ENCODE peak calls at places on chromosome 6, in seven cellular contexts. U is A549, T is HCT116, N is GM23338, V is K562, B is SK-N-SH, P is HepG2. J is an unnamed sample.

GRCh38 chr6:106442351-106442750 is 81.8 kb downstream of the CRYBG1 start:
- DNase-seq in V (no peak), U (no peak), P (no peak), B (no peak), N (no peak), T (no peak), J (no peak)

GRCh38 chr6:13709698-13710551 is 1.7 kb downstream of the RANBP9 start:
- DNase-seq in P (peak), N (peak), U (no peak), V (peak), T (no peak), B (peak), J (no peak)

GRCh38 chr6:138692058-138692977 is 81.3 kb upstream of the CCDC28A start:
- DNase-seq in P (peak), N (peak), T (no peak), V (peak), B (peak), U (peak), J (peak)

GRCh38 chr6:149065658-149066556 is 251.6 kb upstream of the TAB2 start:
- DNase-seq in T (no peak), U (no peak), V (no peak), B (no peak), N (no peak), P (no peak), J (peak)

GRCh38 chr6:149210376-149210775 is 107.1 kb upstream of the TAB2 start:
- DNase-seq in U (no peak), T (no peak), P (no peak), N (no peak), V (no peak), B (no peak), J (no peak)

GRCh38 chr6:5205877-5206840 is 54.6 kb downstream of the LYRM4 start:
- DNase-seq in U (no peak), T (no peak), N (no peak), V (no peak), B (peak), P (peak), J (peak)

GRCh38 chr6:48775157-48775556 is 664.2 kb upstream of the PTCHD4 start:
- DNase-seq in V (no peak), T (no peak), B (no peak), P (no peak), N (no peak), U (no peak), J (no peak)

GRCh38 chr6:40620546-40620945 is 33.4 kb upstream of the LRFN2 start:
- DNase-seq in P (no peak), B (no peak), T (no peak), V (no peak), N (no peak), U (no peak), J (no peak)

GRCh38 chr6:24658573-24659511 is 7.9 kb downstream of the TDP2 start:
- DNase-seq in N (peak), U (peak), P (no peak), B (no peak), V (no peak), T (no peak), J (no peak)

GRCh38 chr6:138972226-138972665 is 15.8 kb downstream of the REPS1 start:
- DNase-seq in B (peak), N (no peak), P (no peak), T (no peak), U (no peak), V (no peak), J (no peak)

GRCh38 chr6:4644962-4645361 is 131.2 kb upstream of the CDYL start:
- DNase-seq in P (no peak), U (no peak), N (no peak), B (no peak), V (no peak), T (no peak), J (no peak)

GRCh38 chr6:126112171-126112632 is 125.9 kb downstream of the TRMT11 start:
- DNase-seq in V (no peak), T (no peak), P (no peak), B (no peak), N (no peak), U (no peak), J (no peak)

GRCh38 chr6:140346461-140346860 is 972.0 kb upstream of the CITED2 start:
- DNase-seq in P (no peak), U (no peak), B (no peak), N (no peak), T (no peak), V (no peak), J (no peak)

GRCh38 chr6:167721291-167721690 is 105.4 kb upstream of the AFDN start:
- DNase-seq in B (no peak), T (no peak), U (no peak), V (no peak), P (no peak), N (no peak), J (no peak)

GRCh38 chr6:20217900-20218299 is 5.6 kb upstream of the MBOAT1 start:
- DNase-seq in V (no peak), N (no peak), P (no peak), B (no peak), T (no peak), U (no peak), J (no peak)

GRCh38 chr6:151289399-151290007 is 49.7 kb downstream of the AKAP12 start:
- DNase-seq in P (no peak), B (no peak), T (no peak), V (no peak), U (no peak), N (no peak), J (peak)

GRCh38 chr6:5398530-5398929 is 137.2 kb downstream of the FARS2 start:
- DNase-seq in N (peak), T (peak), V (peak), P (peak), B (peak), U (peak), J (no peak)

GRCh38 chr6:52640916-52641315 is 30.0 kb upstream of the TMEM14A start:
- DNase-seq in P (no peak), V (no peak), T (no peak), B (no peak), U (no peak), N (no peak), J (no peak)

GRCh38 chr6:161507375-161507774 is 233.5 kb upstream of the AGPAT4 start:
- DNase-seq in U (no peak), B (no peak), T (no peak), V (no peak), P (no peak), N (no peak), J (no peak)

GRCh38 chr6:31175961-31176360 is 5.5 kb upstream of the POU5F1 start:
- DNase-seq in T (no peak), U (no peak), V (peak), N (no peak), P (no peak), B (no peak), J (no peak)
- TF ChIP-seq REST in T (no peak), U (no peak), V (no peak), N (no peak), P (no peak), B (no peak), J (no peak)

GRCh38 chr6:128053109-128053508 is 152.3 kb upstream of the THEMIS start:
- DNase-seq in V (no peak), T (no peak), B (no peak), U (no peak), P (no peak), N (no peak), J (no peak)
- H3K4me3 ChIP-seq in V (no peak), T (no peak), B (no peak), U (no peak), P (no peak), N (no peak), J (no peak)

DNA sequence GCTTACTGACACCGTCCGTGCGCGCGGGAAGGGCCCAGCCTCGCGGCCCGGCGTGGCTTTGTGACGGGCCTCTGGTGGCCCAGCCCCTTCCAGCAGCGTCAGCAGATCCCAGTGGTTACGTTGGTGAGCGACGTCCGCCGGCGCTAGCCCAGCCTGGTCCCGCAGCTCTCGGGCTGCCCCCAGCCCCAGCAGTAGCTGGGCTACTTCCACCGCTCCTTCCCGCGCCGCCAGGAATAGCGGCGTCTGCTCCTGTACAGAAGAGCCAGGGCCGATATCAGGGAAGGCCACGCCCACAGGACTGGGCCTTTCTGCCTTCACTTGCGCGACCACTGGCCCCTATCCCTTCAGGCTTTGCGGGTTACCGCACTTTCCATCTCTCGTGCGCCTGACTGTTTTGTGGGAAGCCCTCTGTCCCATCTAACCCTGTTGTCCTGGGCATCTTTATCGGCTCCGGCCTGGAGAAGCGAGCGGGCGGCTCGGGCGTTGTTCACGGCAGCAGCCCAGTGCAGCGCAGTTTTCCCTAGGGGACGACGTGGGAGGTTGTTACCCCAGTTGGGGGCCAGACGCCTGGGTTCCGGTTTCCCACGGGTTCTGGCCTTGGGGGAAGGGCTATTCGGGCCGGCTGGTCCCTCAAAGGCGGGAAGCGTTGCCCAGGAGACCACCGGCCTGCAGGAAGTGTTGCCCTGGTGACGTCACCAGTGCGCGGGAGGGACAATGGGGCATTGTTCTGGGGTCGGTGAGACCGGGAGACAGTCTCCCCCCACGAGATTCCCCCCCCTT is 3.6 kb upstream of the GPSM3 start:
- DNase-seq in T (peak), P (peak), B (peak), V (peak), N (peak), U (peak), J (peak)
- TF ChIP-seq REST in T (no peak), P (no peak), B (peak), V (no peak), N (no peak), U (peak), J (no peak)

GRCh38 chr6:23114812-23115504 is 545.6 kb downstream of the HDGFL1 start:
- DNase-seq in P (no peak), V (no peak), N (no peak), T (no peak), U (no peak), B (no peak), J (no peak)

GRCh38 chr6:23106951-23107350 is 537.6 kb downstream of the HDGFL1 start:
- DNase-seq in U (no peak), P (no peak), T (no peak), N (no peak), B (no peak), V (no peak), J (no peak)

GRCh38 chr6:23111984-23112383 is 542.6 kb downstream of the HDGFL1 start:
- DNase-seq in V (no peak), U (no peak), T (no peak), N (no peak), P (no peak), B (no peak), J (no peak)
- H3K4me3 ChIP-seq in V (no peak), U (no peak), T (no peak), N (no peak), P (no peak), B (no peak), J (no peak)

GRCh38 chr6:71321344-71321743 is 32.7 kb downstream of the OGFRL1 start:
- DNase-seq in T (no peak), N (no peak), B (no peak), P (no peak), V (no peak), U (no peak), J (no peak)
- TF ChIP-seq REST in T (no peak), N (no peak), B (no peak), P (no peak), V (no peak), U (no peak), J (no peak)

GRCh38 chr6:26322645-26323482 is 42.1 kb upstream of the BTN3A2 start:
- DNase-seq in B (peak), U (no peak), P (peak), T (peak), N (peak), V (no peak), J (peak)
- H3K4me3 ChIP-seq in B (peak), U (peak), P (peak), T (peak), N (peak), V (peak), J (peak)

GRCh38 chr6:112443666-112444065 is 96.5 kb downstream of the RFPL4B start:
- DNase-seq in B (peak), U (no peak), V (no peak), P (no peak), T (no peak), N (no peak), J (no peak)
- TF ChIP-seq REST in B (no peak), U (no peak), V (no peak), P (no peak), T (no peak), N (no peak), J (no peak)

GRCh38 chr6:145017051-145017450 is 718.3 kb downstream of the EPM2A start:
- DNase-seq in V (no peak), N (no peak), B (no peak), P (no peak), U (no peak), T (no peak), J (no peak)

GRCh38 chr6:145018027-145018426 is 717.3 kb downstream of the EPM2A start:
- DNase-seq in U (no peak), P (no peak), V (no peak), T (no peak), B (no peak), N (no peak), J (no peak)

GRCh38 chr6:145012039-145012662 is 723.2 kb downstream of the EPM2A start:
- DNase-seq in U (no peak), V (no peak), N (no peak), P (no peak), B (no peak), T (no peak), J (no peak)

GRCh38 chr6:145017516-145017915 is 717.8 kb downstream of the EPM2A start:
- DNase-seq in U (no peak), B (no peak), P (no peak), N (no peak), V (no peak), T (no peak), J (no peak)

DNA sequence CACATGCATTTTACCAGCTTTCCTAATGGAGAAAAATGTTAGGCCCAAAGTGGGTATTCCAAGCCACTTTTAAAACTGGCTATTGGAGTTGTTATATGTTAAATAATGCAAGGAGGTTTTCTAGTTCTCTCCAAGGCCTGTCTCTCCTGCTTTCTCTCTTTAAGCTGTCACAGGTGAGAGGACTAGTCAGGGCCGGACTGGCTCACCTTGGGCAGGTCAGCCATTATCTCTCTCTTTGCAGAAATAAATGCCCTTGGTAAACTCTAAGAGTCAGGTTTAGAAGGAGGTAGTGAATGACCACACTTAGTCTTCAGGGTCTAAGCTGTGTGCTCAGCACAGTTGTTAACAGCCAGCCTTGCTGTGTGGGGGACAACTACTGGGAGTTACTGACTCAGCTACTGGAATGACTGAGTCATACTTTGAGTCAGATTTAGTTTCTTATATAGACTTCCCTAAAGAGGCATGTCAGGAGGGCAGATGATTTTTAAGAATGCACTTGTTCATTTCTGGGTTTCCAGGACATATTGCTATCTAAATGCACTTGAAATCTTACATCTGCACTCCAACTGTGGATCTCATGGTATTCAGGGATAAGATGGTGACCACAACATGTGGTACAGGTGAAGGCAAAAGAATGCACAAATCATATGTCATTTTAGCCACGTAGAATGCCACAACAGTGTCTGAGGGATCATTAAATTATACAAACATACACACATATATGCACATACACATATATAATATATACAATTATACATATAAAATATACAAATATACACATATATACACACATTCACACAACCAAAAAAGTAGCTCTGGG is 719.4 kb downstream of the EPM2A start:
- DNase-seq in P (no peak), N (no peak), T (peak), U (peak), V (no peak), B (no peak), J (peak)
- H3K4me3 ChIP-seq in P (no peak), N (no peak), T (no peak), U (no peak), V (no peak), B (no peak), J (no peak)

DNA sequence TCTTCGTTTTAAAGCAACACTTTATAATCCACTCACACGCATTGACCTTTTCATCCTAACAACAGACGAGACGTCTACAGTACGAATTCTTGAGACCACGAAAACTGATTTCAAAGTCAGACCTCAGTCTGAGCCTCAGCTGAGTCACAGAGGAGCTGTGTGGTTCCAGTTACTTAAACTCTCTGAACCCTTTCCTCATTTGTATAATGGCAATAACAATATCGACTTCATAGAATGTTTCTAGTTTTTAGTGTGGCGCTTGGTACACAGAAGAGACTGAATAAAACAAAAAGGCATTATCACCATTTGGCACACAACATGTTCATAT is 236.9 kb downstream of the ATXN1 start:
- DNase-seq in N (no peak), V (no peak), U (no peak), T (no peak), B (no peak), P (no peak), J (no peak)
- TF ChIP-seq REST in N (no peak), V (no peak), U (no peak), T (no peak), B (no peak), P (no peak), J (no peak)

DNA sequence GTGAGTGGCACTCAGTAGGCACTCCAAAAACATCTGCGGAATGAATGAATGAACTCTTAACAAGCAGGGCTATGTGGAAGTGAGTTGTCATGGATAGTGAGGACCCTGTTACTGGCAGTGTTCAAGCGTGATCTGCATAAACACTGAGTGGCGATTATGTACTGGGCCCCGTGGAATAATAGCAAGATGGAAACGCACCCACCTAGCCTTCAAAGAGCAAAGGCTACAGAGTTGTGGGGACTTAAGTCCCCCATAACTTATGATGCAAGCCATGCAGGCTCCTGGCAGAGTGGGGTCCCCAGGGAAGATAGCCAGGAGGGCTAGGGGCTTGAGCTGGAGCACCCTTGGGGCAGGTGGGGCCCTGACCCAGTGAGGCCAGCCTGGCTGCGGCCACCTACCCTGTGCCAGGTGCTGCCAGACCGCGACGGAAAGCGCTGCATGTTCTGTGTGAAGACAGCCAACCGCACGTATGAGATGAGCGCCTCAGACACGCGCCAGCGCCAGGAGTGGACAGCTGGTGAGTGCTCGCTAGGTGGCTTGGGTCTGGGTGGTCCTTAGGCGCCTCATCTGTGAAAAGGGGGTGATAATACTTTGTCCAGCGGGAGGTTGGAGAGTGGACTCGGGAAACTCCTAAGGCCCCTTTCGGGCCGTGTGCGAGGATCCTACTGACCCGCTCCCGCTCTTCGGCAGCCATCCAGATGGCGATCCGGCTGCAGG is 20.0 kb downstream of the DEF6 start:
- DNase-seq in V (no peak), U (no peak), P (no peak), T (no peak), N (peak), B (no peak), J (no peak)
- H3K4me3 ChIP-seq in V (no peak), U (peak), P (peak), T (no peak), N (peak), B (peak), J (no peak)